ENCODE peak calls at places on chromosome 13, in eight cellular contexts. U is IMR-90, L is A549, N is fibroblast of the aortic adventitia, R is foreskin fibroblast, A is bronchial epithelial cell, F is cardiac muscle cell, P is retinal pigment epithelial cell. X is an unnamed sample.

GRCh38 chr13:76331948-76332712 is 554.1 kb downstream of the KCTD12 start:
- DNase-seq in N (peak; percentile 78), P (peak; percentile 51), F (no peak), U (peak; percentile 56), L (no peak), A (no peak), R (no peak), X (no peak)

GRCh38 chr13:110010433-110011135 is 224.2 kb upstream of the IRS2 start:
- DNase-seq in U (peak; percentile 63), A (no peak), L (no peak), N (peak; percentile 79), R (no peak), F (no peak), P (no peak), X (no peak)

GRCh38 chr13:33746867-33747266 is 71.1 kb upstream of the RFC3 start:
- DNase-seq in U (no peak), P (no peak), F (no peak), L (no peak), A (no peak), N (no peak), R (no peak), X (no peak)

GRCh38 chr13:46593403-46593802 is 40.4 kb downstream of the LRCH1 start:
- DNase-seq in P (no peak), A (no peak), U (no peak), R (no peak), L (no peak), N (no peak), F (no peak), X (no peak)

GRCh38 chr13:36082806-36083205 is 48.4 kb downstream of the DCLK1 start:
- DNase-seq in A (no peak), N (peak; percentile 6), U (no peak), F (no peak), L (no peak), R (no peak), P (no peak), X (no peak)

GRCh38 chr13:24610956-24611355 is 69.3 kb upstream of the ATP12A start:
- DNase-seq in N (no peak), U (no peak), F (no peak), A (no peak), R (no peak), L (no peak), P (no peak), X (no peak)

GRCh38 chr13:30963794-30964193 is 31.3 kb downstream of the TEX26 start:
- DNase-seq in L (no peak), N (peak; percentile 45), P (no peak), A (peak; percentile 52), U (peak; percentile 29), R (no peak), F (peak; percentile 10), X (no peak)

GRCh38 chr13:22451345-22451744 is 729.4 kb upstream of the SGCG start:
- DNase-seq in A (no peak), N (no peak), F (no peak), L (no peak), U (no peak), R (no peak), P (peak; percentile 65), X (no peak)

GRCh38 chr13:99376132-99376531 is 68.9 kb upstream of the GPR183 start:
- DNase-seq in P (no peak), A (no peak), R (no peak), N (no peak), F (no peak), L (no peak), U (no peak), X (no peak)

GRCh38 chr13:99375806-99376080 is 68.5 kb upstream of the GPR183 start:
- DNase-seq in L (no peak), N (no peak), U (no peak), R (no peak), A (no peak), P (no peak), F (no peak), X (no peak)

GRCh38 chr13:99374169-99374991 is 67.2 kb upstream of the GPR183 start:
- DNase-seq in P (no peak), F (no peak), N (no peak), R (no peak), A (no peak), L (no peak), U (no peak), X (no peak)

GRCh38 chr13:99376924-99377323 is 69.7 kb upstream of the GPR183 start:
- DNase-seq in P (no peak), U (no peak), A (no peak), R (no peak), L (no peak), F (no peak), N (no peak), X (no peak)

GRCh38 chr13:99374994-99375805 is 68.0 kb upstream of the GPR183 start:
- DNase-seq in R (no peak), A (no peak), U (no peak), N (no peak), F (no peak), L (no peak), P (no peak), X (no peak)
- H3K4me3 ChIP-seq in R (no peak overlapping the region), A (no peak overlapping the region), U (no peak overlapping the region), N (no peak overlapping the region), F (no peak overlapping the region), L (no peak overlapping the region), P (no peak overlapping the region), X (no peak overlapping the region)

GRCh38 chr13:51682691-51683090 is 98.4 kb downstream of the WDFY2 start:
- DNase-seq in P (no peak), A (no peak), R (no peak), F (no peak), N (peak; percentile 25), U (peak; percentile 27), L (no peak), X (no peak)

GRCh38 chr13:51681037-51681678 is 96.9 kb downstream of the WDFY2 start:
- DNase-seq in F (no peak), R (peak; percentile 46), P (peak; percentile 34), U (peak; percentile 88), A (peak; percentile 95), L (no peak), N (peak; percentile 68), X (peak; percentile 31)

GRCh38 chr13:51684076-51684475 is 99.8 kb downstream of the WDFY2 start:
- DNase-seq in L (no peak), A (no peak), P (no peak), U (peak; percentile 49), N (peak; percentile 76), R (peak; percentile 19), F (no peak), X (no peak)

GRCh38 chr13:51679616-51680015 is 95.4 kb downstream of the WDFY2 start:
- DNase-seq in N (no peak), P (no peak), F (no peak), U (no peak), A (no peak), R (no peak), L (no peak), X (no peak)

DNA sequence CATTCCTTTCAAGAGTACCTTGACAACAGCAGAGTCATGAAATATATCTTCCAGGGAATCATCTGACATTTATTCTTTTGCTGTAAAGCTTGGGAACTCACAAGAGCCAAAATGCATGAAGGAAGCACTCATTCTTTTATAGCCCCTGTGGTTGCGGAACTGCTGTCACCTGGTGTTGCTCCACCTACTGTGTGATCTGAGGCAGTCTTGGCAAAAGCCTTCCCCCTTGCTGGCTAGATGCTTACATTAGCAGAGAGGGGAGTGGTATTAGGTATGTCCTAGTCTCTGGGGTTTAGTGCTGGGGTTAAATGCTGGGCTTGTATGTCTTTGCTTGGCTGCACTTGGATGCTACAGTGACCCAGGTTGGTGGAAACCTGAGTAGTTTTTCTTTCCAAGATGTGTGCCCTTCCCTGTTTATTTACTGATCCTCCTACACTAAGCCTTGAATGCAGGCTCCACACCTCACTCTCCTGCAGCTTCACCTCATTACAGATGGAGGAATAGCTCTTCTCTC is 99.3 kb downstream of the WDFY2 start:
- DNase-seq in F (no peak), N (no peak), A (no peak), U (no peak), L (no peak), R (no peak), P (no peak), X (no peak)
- TF ChIP-seq CTCF in F (no peak), N (no peak), A (no peak), U (no peak), L (no peak), R (no peak), P (no peak), X (no peak)

GRCh38 chr13:41785402-41786142 is 175.3 kb downstream of the VWA8 start:
- DNase-seq in N (no peak), U (no peak), P (no peak), L (no peak), F (no peak), R (no peak), A (no peak), X (no peak)
- H3K4me3 ChIP-seq in N (no peak overlapping the region), U (no peak overlapping the region), P (no peak overlapping the region), L (no peak overlapping the region), F (no peak overlapping the region), R (no peak overlapping the region), A (no peak overlapping the region), X (no peak overlapping the region)

GRCh38 chr13:91805605-91806004 is 407.2 kb downstream of the GPC5 start:
- DNase-seq in N (no peak), F (peak; percentile 44), A (no peak), R (no peak), P (no peak), U (no peak), L (no peak), X (no peak)
- TF ChIP-seq CTCF in N (no peak), F (peak; percentile 16), A (no peak), R (no peak), P (peak; percentile 44), U (no peak), L (no peak), X (no peak)

DNA sequence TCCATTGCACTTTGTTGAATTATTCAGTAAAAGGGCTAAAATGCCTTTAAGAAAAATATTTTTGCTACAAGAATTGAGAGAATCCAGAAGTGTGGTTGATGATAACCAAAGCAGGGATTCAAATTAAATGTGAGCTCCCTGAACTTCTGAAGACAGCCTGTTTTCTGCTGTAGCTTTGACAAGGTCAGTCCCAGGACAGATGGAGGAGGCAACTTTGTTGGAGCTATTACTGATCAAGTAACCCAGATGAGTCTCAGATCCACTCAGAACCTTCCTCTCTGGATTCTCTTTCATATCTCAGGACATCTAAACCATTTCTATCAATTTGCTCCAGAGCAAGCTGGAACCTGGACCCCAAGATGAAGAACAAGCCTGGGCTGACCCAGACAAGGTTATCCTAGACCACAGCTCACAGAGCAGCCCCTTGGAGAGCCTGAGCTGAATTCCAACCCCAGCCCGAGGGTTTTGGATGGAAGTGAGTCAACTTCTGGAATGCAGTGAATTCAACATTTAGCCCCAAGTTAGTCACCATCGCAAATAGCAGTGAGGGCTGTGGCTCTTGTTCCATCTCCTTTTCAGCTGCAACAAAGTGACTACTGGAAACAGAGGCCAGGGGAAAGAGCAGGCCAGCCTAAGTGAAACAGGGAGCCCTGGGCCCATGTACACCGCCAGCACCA is 137.8 kb upstream of the TSC22D1 start:
- DNase-seq in P (peak; percentile 83), F (no peak), N (peak; percentile 95), A (peak; percentile 96), L (peak; percentile 50), U (peak; percentile 94), R (peak; percentile 94), X (peak; percentile 79)
- H3K4me3 ChIP-seq in P (no peak overlapping the region), F (no peak overlapping the region), N (no peak overlapping the region), A (no peak overlapping the region), L (no peak overlapping the region), U (no peak overlapping the region), R (no peak overlapping the region), X (no peak overlapping the region)

GRCh38 chr13:113002206-113002821 is 33.3 kb downstream of the MCF2L start:
- DNase-seq in L (no peak), P (peak; percentile 7), U (no peak), R (no peak), F (peak; percentile 58), N (no peak), A (no peak), X (no peak)
- TF ChIP-seq CTCF in L (no peak), P (peak; percentile 68), U (peak; percentile 7), R (no peak), F (peak; percentile 30), N (peak; percentile 28), A (peak; percentile 22), X (no peak)

X was measured in BJ.